ENCODE peak calls at places on chromosomes 16 and 17, in seven cellular contexts. E is fibroblast of pulmonary artery, K is NCI-H2029, B is lung, T is OCI-LY7, I is caudate nucleus, P is NCI-H748 treated with DMSO at 0.1 percent for 48 hours. V is an unnamed sample.

GRCh38 chr17:63345598-63345997 is 100.5 kb downstream of the CYB561 start:
- DNase-seq in E (no peak), B (no peak), T (no peak), I (no peak), P (no peak), K (no peak), V (no peak)

GRCh38 chr16:4846503-4846900 is 586 bp downstream of the GLYR1 start:
- DNase-seq in B (peak), P (no peak), E (peak), T (peak), K (peak), I (peak), V (no peak)

GRCh38 chr16:21684199-21684598 is 20.4 kb downstream of the OTOA start:
- DNase-seq in T (peak), I (no peak), K (peak), E (peak), P (no peak), B (no peak), V (no peak)

GRCh38 chr16:80778707-80779106 is 25.7 kb downstream of the CDYL2 start:
- DNase-seq in I (no peak), K (no peak), T (no peak), E (no peak), P (no peak), B (no peak), V (no peak)

GRCh38 chr17:57940653-57941329 is 14.4 kb downstream of the CUEDC1 start:
- DNase-seq in B (no peak), I (peak), P (no peak), K (peak), E (no peak), T (peak), V (no peak)

GRCh38 chr16:89723279-89724250 is 2.2 kb downstream of the ZNF276 start:
- DNase-seq in B (no peak), I (peak), E (peak), T (no peak), K (no peak), P (no peak), V (no peak)

GRCh38 chr17:35373984-35374765 is 754 bp upstream of the SLFN11 start:
- DNase-seq in I (no peak), P (peak), E (peak), T (no peak), K (no peak), B (peak), V (no peak)

GRCh38 chr16:30028438-30029093 is 2.5 kb downstream of the TLCD3B start:
- DNase-seq in I (no peak), T (no peak), K (no peak), E (no peak), P (no peak), B (no peak), V (no peak)

GRCh38 chr16:28140788-28141618 is 70.8 kb downstream of the XPO6 start:
- DNase-seq in K (peak), P (no peak), I (no peak), E (peak), B (peak), T (peak), V (peak)

GRCh38 chr17:46266656-46267544 is 28.0 kb upstream of the LRRC37A start:
- DNase-seq in K (peak), B (peak), T (peak), E (peak), P (peak), I (peak), V (no peak)

GRCh38 chr16:27476240-27476639 is 73.5 kb downstream of the GTF3C1 start:
- DNase-seq in I (no peak), E (no peak), B (no peak), P (no peak), T (no peak), K (no peak), V (no peak)

GRCh38 chr17:77831497-77832179 is 126.9 kb upstream of the TNRC6C start:
- DNase-seq in E (peak), T (no peak), P (no peak), B (no peak), K (no peak), I (no peak), V (no peak)

GRCh38 chr17:3635474-3636153 is 436 bp downstream of the SHPK start:
- DNase-seq in E (no peak), K (no peak), T (no peak), P (no peak), I (no peak), B (no peak), V (peak)

GRCh38 chr16:57892447-57893096 is 78.4 kb downstream of the CNGB1 start:
- DNase-seq in I (no peak), E (peak), T (no peak), K (no peak), B (peak), P (no peak), V (no peak)

GRCh38 chr17:81094744-81095607 is 60.0 kb downstream of the BAIAP2 start:
- DNase-seq in B (peak), T (peak), E (peak), K (no peak), I (peak), P (peak), V (no peak)

GRCh38 chr16:80684136-80684765 is 120.1 kb downstream of the CDYL2 start:
- DNase-seq in E (no peak), K (no peak), P (no peak), T (no peak), B (no peak), I (no peak), V (no peak)

GRCh38 chr16:73217654-73218053 is 169.7 kb upstream of the ZFHX3 start:
- DNase-seq in T (no peak), B (no peak), K (no peak), P (no peak), I (no peak), E (no peak), V (no peak)

GRCh38 chr17:79027274-79027924 is 3.4 kb downstream of the C1QTNF1 start:
- DNase-seq in K (no peak), T (no peak), P (no peak), I (no peak), B (no peak), E (peak), V (no peak)

GRCh38 chr17:35242158-35242804 is 591 bp upstream of the SLFN5 start:
- DNase-seq in B (peak), K (peak), T (peak), I (no peak), E (peak), P (peak), V (peak)

GRCh38 chr16:88352261-88353200 is 30.2 kb upstream of the ZNF469 start:
- DNase-seq in P (no peak), B (no peak), T (no peak), E (no peak), K (no peak), I (no peak), V (no peak)

V was measured in LNCaP clone FGC.